ENCODE peak calls at places on chromosome 10, in five cellular contexts. U is AG09319, V is PC-9, Y is progenitor cell of endocrine pancreas, T is cardiac muscle cell. K is an unnamed sample.

GRCh38 chr10:130915065-130915464 is 396.5 kb downstream of the TCERG1L start:
- DNase-seq in U (no peak), V (no peak), Y (no peak), T (no peak), K (no peak)

GRCh38 chr10:25651534-25651933 is 282.5 kb upstream of the MYO3A start:
- DNase-seq in U (no peak), V (no peak), Y (no peak), T (no peak), K (no peak)

GRCh38 chr10:119496282-119496681 is 46.2 kb downstream of the RGS10 start:
- DNase-seq in U (no peak), V (no peak), Y (no peak), T (no peak), K (no peak)

GRCh38 chr10:76881477-76882220 is 756.0 kb downstream of the KCNMA1 start:
- DNase-seq in U (no peak), V (no peak), Y (no peak), T (no peak), K (no peak)

GRCh38 chr10:49621561-49621960 is 7.7 kb downstream of the CHAT start:
- DNase-seq in U (no peak), V (no peak), Y (no peak), T (no peak), K (no peak)

GRCh38 chr10:77084431-77085144 is 553.0 kb downstream of the KCNMA1 start:
- DNase-seq in U (no peak), V (no peak), Y (no peak), T (no peak), K (peak)

GRCh38 chr10:77385315-77385714 is 252.3 kb downstream of the KCNMA1 start:
- DNase-seq in U (no peak), V (no peak), Y (no peak), T (no peak), K (no peak)

GRCh38 chr10:85188770-85189484 is 860.5 kb downstream of the CCSER2 start:
- DNase-seq in U (no peak), V (no peak), Y (no peak), T (no peak), K (no peak)

GRCh38 chr10:69337312-69338132 is 59.2 kb downstream of the HK1 start:
- DNase-seq in U (no peak), V (peak), Y (no peak), T (no peak), K (peak)

GRCh38 chr10:106609867-106610266 is 554.6 kb downstream of the SORCS1 start:
- DNase-seq in U (no peak), V (no peak), Y (no peak), T (no peak), K (peak)

GRCh38 chr10:133116455-133116854 is 28.7 kb downstream of the ADGRA1 start:
- DNase-seq in U (no peak), V (no peak), Y (no peak), T (no peak), K (no peak)

GRCh38 chr10:88232978-88233537 is 350.1 kb downstream of the RNLS start:
- DNase-seq in U (no peak), V (no peak), Y (no peak), T (no peak), K (no peak)

GRCh38 chr10:120598377-120598776 is 141.3 kb downstream of the PLPP4 start:
- DNase-seq in U (no peak), V (no peak), Y (no peak), T (no peak), K (no peak)
- TF ChIP-seq CTCF in U (no peak), V (no peak), Y (no peak), T (no peak), K (no peak)

DNA sequence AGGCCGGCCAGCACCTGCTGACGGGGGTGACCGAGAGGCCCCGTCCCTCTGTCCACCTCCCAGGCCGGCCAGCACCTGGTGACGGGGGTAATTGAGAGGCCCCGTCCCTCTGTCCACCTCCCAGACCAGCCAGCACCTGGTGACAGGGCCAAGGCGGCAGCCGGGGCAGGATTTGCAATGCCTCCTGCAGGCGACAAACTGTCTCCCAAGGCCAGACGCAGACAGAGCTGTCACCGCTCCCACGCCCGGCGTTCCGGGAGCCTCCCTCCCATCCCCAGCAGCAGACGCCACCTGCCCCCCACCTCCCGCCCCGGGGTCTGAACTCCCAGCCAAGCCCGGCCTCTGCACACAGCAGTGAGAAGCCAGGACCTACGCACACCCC is 94.9 kb upstream of the DIP2C start:
- DNase-seq in U (no peak), V (no peak), Y (no peak), T (peak), K (no peak)
- TF ChIP-seq CTCF in U (no peak), V (no peak), Y (no peak), T (no peak), K (no peak)

GRCh38 chr10:110141185-110141584 is 66.2 kb upstream of the MXI1 start:
- DNase-seq in U (no peak), V (no peak), Y (no peak), T (no peak), K (peak)
- TF ChIP-seq CTCF in U (no peak), V (no peak), Y (no peak), T (no peak), K (no peak)

GRCh38 chr10:96626795-96627194 is 40.0 kb upstream of the TM9SF3 start:
- DNase-seq in U (no peak), V (no peak), Y (no peak), T (no peak), K (no peak)
- TF ChIP-seq CTCF in U (no peak), V (no peak), Y (peak), T (no peak), K (no peak)